ENCODE peak calls at places on chromosomes 11 and 22, in five cellular contexts. Q is tibial nerve, R is cardiac muscle cell, K is kidney, U is OCI-LY7. W is an unnamed sample.

GRCh38 chr11:69327741-69328191 is 33.8 kb downstream of the MYEOV start:
- DNase-seq in Q (no peak), R (no peak), K (no peak), U (no peak), W (no peak)

GRCh38 chr11:35035894-35036408 is 103.0 kb upstream of the CD44 start:
- DNase-seq in Q (no peak), R (peak; percentile 98), K (no peak), U (peak; percentile 29), W (peak; percentile 93)

GRCh38 chr11:102289510-102290078 is 27.7 kb upstream of the BIRC3 start:
- DNase-seq in Q (no peak), R (no peak), K (no peak), U (no peak), W (no peak)

GRCh38 chr11:89293966-89294679 is 116.4 kb downstream of the TYR start:
- DNase-seq in Q (no peak), R (peak; percentile 43), K (peak; percentile 48), U (no peak), W (no peak)

GRCh38 chr11:57288771-57289579 is 35.8 kb downstream of the TNKS1BP1 start:
- DNase-seq in Q (no peak), R (peak; percentile 53), K (no peak), U (no peak), W (no peak)

GRCh38 chr11:60921777-60922335 is 2.4 kb upstream of the TMEM132A start:
- DNase-seq in Q (no peak), R (no peak), K (peak; percentile 69), U (no peak), W (no peak)

GRCh38 chr11:134332189-134332631 is 422 bp downstream of the GLB1L2 start:
- DNase-seq in Q (no peak), R (no peak), K (no peak), U (no peak), W (peak; percentile 39)

GRCh38 chr11:67368621-67369020 is 4.8 kb downstream of the CLCF1 start:
- DNase-seq in Q (no peak), R (no peak), K (no peak), U (no peak), W (no peak)

GRCh38 chr11:35383953-35384352 is 35.4 kb downstream of the SLC1A2 start:
- DNase-seq in Q (no peak), R (no peak), K (no peak), U (no peak), W (no peak)

GRCh38 chr22:24761888-24762675 is 12.4 kb downstream of the PIWIL3 start:
- DNase-seq in Q (no peak), R (peak; percentile 81), K (no peak), U (no peak), W (no peak)

GRCh38 chr11:109564241-109564640 is 142.3 kb downstream of the C11orf87 start:
- DNase-seq in Q (no peak), R (no peak), K (no peak), U (no peak), W (no peak)

GRCh38 chr11:11149671-11150459 is 203.2 kb downstream of the CSNK2A3 start:
- DNase-seq in Q (no peak), R (no peak), K (no peak), U (peak; percentile 41), W (no peak)

GRCh38 chr11:17892409-17892808 is 120.4 kb downstream of the SERGEF start:
- DNase-seq in Q (no peak), R (no peak), K (no peak), U (no peak), W (no peak)

GRCh38 chr22:28282346-28282745 is 363.3 kb upstream of the PITPNB start:
- DNase-seq in Q (no peak), R (peak; percentile 53), K (no peak), U (no peak), W (no peak)

GRCh38 chr11:107017433-107018227 is 646 bp downstream of the GUCY1A2 start:
- DNase-seq in Q (peak; percentile 13), R (peak; percentile 76), K (peak; percentile 89), U (no peak), W (peak; percentile 88)

GRCh38 chr11:126305699-126306098 is 1.8 kb downstream of the DCPS start:
- DNase-seq in Q (no peak), R (no peak), K (no peak), U (peak; percentile 35), W (no peak)

GRCh38 chr11:68591719-68592118 is 92.6 kb upstream of the GAL start:
- DNase-seq in Q (no peak), R (no peak), K (no peak), U (no peak), W (no peak)

GRCh38 chr11:69924308-69925161 is 105.3 kb upstream of the FGF3 start:
- DNase-seq in Q (no peak), R (no peak), K (peak; percentile 12), U (no peak), W (no peak)

GRCh38 chr22:41184679-41185078 is 20.4 kb upstream of the L3MBTL2 start:
- DNase-seq in Q (no peak), R (no peak), K (no peak), U (no peak), W (no peak)

GRCh38 chr22:35637254-35637653 is 11.0 kb upstream of the APOL6 start:
- DNase-seq in Q (no peak), R (no peak), K (no peak), U (no peak), W (no peak)

GRCh38 chr11:112968988-112969714 is 7.9 kb downstream of the NCAM1 start:
- DNase-seq in Q (no peak), R (peak; percentile 78), K (no peak), U (no peak), W (no peak)

GRCh38 chr11:119516060-119516459 is 93.1 kb upstream of the THY1 start:
- DNase-seq in Q (no peak), R (peak; percentile 9), K (no peak), U (no peak), W (no peak)

GRCh38 chr22:23301591-23301990 is 121.3 kb downstream of the BCR start:
- DNase-seq in Q (no peak), R (no peak), K (peak; percentile 61), U (no peak), W (no peak)

GRCh38 chr11:69371731-69372588 is 78.0 kb downstream of the MYEOV start:
- DNase-seq in Q (no peak), R (no peak), K (no peak), U (no peak), W (no peak)

GRCh38 chr11:36456136-36456535 is 53.9 kb downstream of the TRAF6 start:
- DNase-seq in Q (no peak), R (no peak), K (no peak), U (no peak), W (no peak)

GRCh38 chr11:36453678-36454077 is 56.4 kb downstream of the TRAF6 start:
- DNase-seq in Q (no peak), R (peak; percentile 14), K (no peak), U (peak; percentile 4), W (no peak)

GRCh38 chr11:36454551-36454950 is 55.5 kb downstream of the TRAF6 start:
- DNase-seq in Q (no peak), R (no peak), K (no peak), U (no peak), W (no peak)

GRCh38 chr11:36455658-36456111 is 54.4 kb downstream of the TRAF6 start:
- DNase-seq in Q (peak; percentile 45), R (peak; percentile 98), K (peak; percentile 95), U (no peak), W (peak; percentile 89)

DNA sequence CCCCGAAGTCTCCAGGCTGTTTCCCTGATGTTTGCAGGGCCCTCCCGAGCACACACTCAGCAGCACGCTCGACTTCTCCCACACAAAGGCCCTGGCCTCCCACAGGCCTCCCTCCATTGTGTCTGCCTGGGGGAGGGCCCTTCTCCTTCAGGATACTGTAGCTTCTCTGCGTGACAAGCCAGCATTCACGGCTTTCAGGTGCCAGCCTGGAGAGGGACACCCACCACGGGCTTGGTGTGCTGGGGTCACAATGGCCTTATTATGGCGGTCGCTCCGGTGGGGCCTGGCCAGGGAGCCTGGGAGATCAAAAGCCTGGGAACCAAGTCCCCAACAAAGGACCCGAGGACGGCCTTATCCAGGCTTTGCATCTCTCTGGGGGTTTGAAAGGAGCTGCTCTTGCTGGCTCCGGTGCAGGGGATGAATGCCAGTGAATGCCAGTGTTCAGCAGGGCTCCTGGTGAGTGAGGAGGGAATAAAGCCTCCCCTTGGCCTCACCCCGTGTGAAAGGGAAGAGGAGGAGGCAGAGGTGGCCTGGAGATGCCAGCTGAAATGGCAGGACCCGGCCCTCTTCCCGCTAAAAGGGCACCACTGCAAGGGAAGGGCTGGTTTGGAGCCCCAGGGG is 55.0 kb downstream of the TRAF6 start:
- DNase-seq in Q (no peak), R (peak; percentile 70), K (no peak), U (no peak), W (peak; percentile 88)
- H3K4me1 ChIP-seq in Q (peaks cover 48% of the 10 kb centered on the region), R (peaks cover 9% of the 10 kb centered on the region), K (peaks cover 11% of the 10 kb centered on the region), U (peaks cover 4% of the 10 kb centered on the region), W (peaks cover 19% of the 10 kb centered on the region)

GRCh38 chr11:78659326-78660319 is 85.0 kb upstream of the NARS2 start:
- DNase-seq in Q (no peak), R (no peak), K (no peak), U (no peak), W (peak; percentile 31)

GRCh38 chr11:78656984-78657383 is 82.3 kb upstream of the NARS2 start:
- DNase-seq in Q (no peak), R (no peak), K (no peak), U (no peak), W (no peak)

GRCh38 chr11:78656327-78656726 is 81.7 kb upstream of the NARS2 start:
- DNase-seq in Q (no peak), R (no peak), K (no peak), U (no peak), W (no peak)

GRCh38 chr11:78657441-78657840 is 82.8 kb upstream of the NARS2 start:
- DNase-seq in Q (no peak), R (no peak), K (no peak), U (no peak), W (no peak)

GRCh38 chr11:78657968-78658839 is 83.5 kb upstream of the NARS2 start:
- DNase-seq in Q (no peak), R (no peak), K (no peak), U (no peak), W (no peak)
- H3K4me1 ChIP-seq in Q (no peaks in the 10 kb centered on the region), R (no peaks in the 10 kb centered on the region), K (no peaks in the 10 kb centered on the region), U (no peaks in the 10 kb centered on the region), W (no peaks in the 10 kb centered on the region)

GRCh38 chr11:122670131-122670530 is 14.6 kb downstream of the UBASH3B start:
- DNase-seq in Q (no peak), R (no peak), K (no peak), U (no peak), W (no peak)

GRCh38 chr11:122673706-122674105 is 18.2 kb downstream of the UBASH3B start:
- DNase-seq in Q (no peak), R (peak; percentile 46), K (no peak), U (no peak), W (peak; percentile 47)

GRCh38 chr11:122676638-122677037 is 21.1 kb downstream of the UBASH3B start:
- DNase-seq in Q (no peak), R (no peak), K (no peak), U (no peak), W (no peak)

GRCh38 chr11:122671270-122671906 is 15.9 kb downstream of the UBASH3B start:
- DNase-seq in Q (no peak), R (peak; percentile 16), K (no peak), U (peak; percentile 50), W (no peak)

DNA sequence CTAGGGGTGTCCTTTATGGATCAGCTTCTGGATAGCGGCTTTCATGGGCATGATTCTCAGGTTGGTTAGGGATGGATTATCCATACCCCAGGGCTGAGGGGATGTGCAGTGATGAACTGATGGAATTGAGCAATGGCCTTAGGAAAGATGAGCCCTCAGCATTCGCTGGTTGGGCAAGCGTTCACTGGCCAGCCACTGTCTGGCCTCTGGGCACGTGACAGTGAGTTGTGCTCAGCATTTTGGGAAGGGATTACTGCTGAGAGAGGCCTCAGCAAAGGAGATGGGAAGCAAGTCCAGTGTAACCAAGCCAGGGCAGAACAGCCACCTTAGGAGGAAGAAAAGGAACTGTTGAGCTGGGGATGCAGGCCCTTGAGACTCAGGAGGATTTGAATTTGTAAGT is 17.4 kb downstream of the UBASH3B start:
- DNase-seq in Q (no peak), R (no peak), K (no peak), U (no peak), W (no peak)
- H3K4me1 ChIP-seq in Q (no peaks in the 10 kb centered on the region), R (no peaks in the 10 kb centered on the region), K (no peaks in the 10 kb centered on the region), U (peaks cover 85% of the 10 kb centered on the region), W (peaks cover 15% of the 10 kb centered on the region)

GRCh38 chr22:19810381-19811141 is 44.1 kb downstream of the GNB1L start:
- DNase-seq in Q (peak; percentile 6), R (peak; percentile 70), K (peak; percentile 76), U (no peak), W (peak; percentile 73)
- H3K4me1 ChIP-seq in Q (peaks cover 31% of the 10 kb centered on the region), R (no peaks in the 10 kb centered on the region), K (no peaks in the 10 kb centered on the region), U (no peaks in the 10 kb centered on the region), W (peaks cover 30% of the 10 kb centered on the region)